ENCODE peak calls at places on chromosomes 4 and X, in four cellular contexts. One of them, this sample, is unnamed.

GRCh38 chrX:17206584-17206983 is 168.4 kb upstream of the NHS start:
- DNase-seq in WTC11: no peak
- DNase-seq in H1: no peak
- DNase-seq in SK-N-SH: no peak
- DNase-seq in this sample: no peak

GRCh38 chr4:5142726-5143125 is 91.4 kb downstream of the STK32B start:
- DNase-seq in SK-N-SH: peak
- DNase-seq in H1: peak
- DNase-seq in WTC11: peak
- DNase-seq in this sample: peak

GRCh38 chr4:35918491-35918977 is 325.8 kb downstream of the ARAP2 start:
- DNase-seq in WTC11: no peak
- DNase-seq in H1: no peak
- DNase-seq in SK-N-SH: no peak
- DNase-seq in this sample: no peak

GRCh38 chrX:96713303-96713702 is 28.7 kb downstream of the DIAPH2 start:
- DNase-seq in WTC11: no peak
- DNase-seq in SK-N-SH: no peak
- DNase-seq in H1: no peak
- DNase-seq in this sample: no peak

GRCh38 chrX:130715299-130715698 is 187.7 kb downstream of the ENOX2 start:
- DNase-seq in WTC11: no peak
- DNase-seq in SK-N-SH: no peak
- DNase-seq in H1: no peak
- DNase-seq in this sample: no peak

GRCh38 chr4:155667538-155668511 is 1.2 kb downstream of the GUCY1A1 start:
- DNase-seq in SK-N-SH: peak
- DNase-seq in WTC11: peak
- DNase-seq in H1: peak
- DNase-seq in this sample: no peak

GRCh38 chr4:41179086-41179374 is 35.3 kb downstream of the APBB2 start:
- DNase-seq in WTC11: no peak
- DNase-seq in SK-N-SH: no peak
- DNase-seq in H1: no peak
- DNase-seq in this sample: no peak

GRCh38 chrX:19064175-19064574 is 58.1 kb downstream of the ADGRG2 start:
- DNase-seq in WTC11: no peak
- DNase-seq in H1: no peak
- DNase-seq in SK-N-SH: no peak
- DNase-seq in this sample: no peak

GRCh38 chrX:9352683-9353430 is 112.0 kb upstream of the TBL1X start:
- DNase-seq in H1: no peak
- DNase-seq in WTC11: no peak
- DNase-seq in SK-N-SH: no peak
- DNase-seq in this sample: peak

GRCh38 chrX:147228153-147228552 is 413.6 kb upstream of the CXorf51A start:
- DNase-seq in WTC11: no peak
- DNase-seq in H1: no peak
- DNase-seq in SK-N-SH: no peak
- DNase-seq in this sample: no peak

GRCh38 chrX:15579778-15580747 is 20.7 kb downstream of the ACE2 start:
- DNase-seq in WTC11: no peak
- DNase-seq in SK-N-SH: no peak
- DNase-seq in H1: no peak
- DNase-seq in this sample: peak

GRCh38 chr4:1410491-1411325 is 4.5 kb upstream of the NKX1-1 start:
- DNase-seq in WTC11: peak
- DNase-seq in SK-N-SH: peak
- DNase-seq in H1: peak
- DNase-seq in this sample: peak

GRCh38 chr4:168710353-168710946 is 213.6 kb downstream of the PALLD start:
- DNase-seq in SK-N-SH: peak
- DNase-seq in H1: no peak
- DNase-seq in WTC11: no peak
- DNase-seq in this sample: no peak

GRCh38 chrX:88425739-88426138 is 321.3 kb upstream of the CPXCR1 start:
- DNase-seq in WTC11: no peak
- DNase-seq in SK-N-SH: no peak
- DNase-seq in H1: no peak
- DNase-seq in this sample: no peak

GRCh38 chr4:1198070-1198844 is 25.9 kb upstream of the SPON2 start:
- DNase-seq in WTC11: peak
- DNase-seq in H1: no peak
- DNase-seq in SK-N-SH: peak
- DNase-seq in this sample: no peak

DNA sequence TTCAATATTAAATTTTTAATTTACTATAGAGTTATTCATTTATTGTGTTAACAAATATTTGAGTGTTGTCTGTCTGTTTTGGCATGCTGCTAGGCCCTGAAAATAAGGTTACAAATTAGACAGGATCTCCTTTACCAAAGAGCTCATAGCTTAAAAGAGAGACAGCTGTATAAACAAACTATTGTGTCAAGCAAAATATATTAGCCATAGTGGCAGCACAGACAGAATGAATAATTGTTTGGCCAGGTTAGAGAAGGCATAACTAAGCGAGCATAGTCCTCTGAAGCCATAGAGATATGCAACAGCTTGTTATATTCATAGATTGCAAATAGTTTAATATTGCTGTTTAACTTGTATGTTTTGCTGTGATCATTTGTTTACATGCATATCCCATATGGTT is 66.7 kb upstream of the NDUFC1 start:
- DNase-seq in SK-N-SH: no peak
- DNase-seq in WTC11: no peak
- DNase-seq in H1: no peak
- DNase-seq in this sample: no peak
- TF ChIP-seq TEAD4 in SK-N-SH: no peak
- TF ChIP-seq TEAD4 in WTC11: no peak
- TF ChIP-seq TEAD4 in H1: no peak
- TF ChIP-seq TEAD4 in this sample: no peak

GRCh38 chrX:63275127-63275526 is 76.0 kb downstream of the SPIN4 start:
- DNase-seq in H1: peak
- DNase-seq in WTC11: peak
- DNase-seq in SK-N-SH: peak
- DNase-seq in this sample: peak
- TF ChIP-seq TEAD4 in H1: no peak
- TF ChIP-seq TEAD4 in WTC11: no peak
- TF ChIP-seq TEAD4 in SK-N-SH: no peak
- TF ChIP-seq TEAD4 in this sample: no peak

DNA sequence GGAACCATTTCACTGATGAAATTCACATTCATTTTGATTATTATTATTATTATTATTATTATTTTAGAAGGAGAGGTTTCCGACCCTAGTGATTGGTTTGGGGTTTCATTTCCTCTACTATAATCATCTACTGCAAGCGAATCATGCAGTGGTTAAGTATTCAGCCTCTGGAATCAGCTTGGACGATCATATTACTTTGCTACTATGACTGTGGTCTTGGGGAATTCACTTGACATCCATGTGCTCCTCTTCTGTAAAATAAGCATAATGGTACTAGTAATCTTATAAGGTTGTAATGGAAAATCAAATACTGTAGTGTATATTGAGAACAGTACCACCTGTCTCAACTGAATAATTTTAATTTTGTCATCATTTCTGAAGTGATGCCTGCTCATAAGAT is 132.1 kb upstream of the SLC4A4 start:
- DNase-seq in WTC11: no peak
- DNase-seq in SK-N-SH: no peak
- DNase-seq in H1: no peak
- DNase-seq in this sample: no peak
- TF ChIP-seq TEAD4 in WTC11: no peak
- TF ChIP-seq TEAD4 in SK-N-SH: no peak
- TF ChIP-seq TEAD4 in H1: no peak
- TF ChIP-seq TEAD4 in this sample: no peak

GRCh38 chr4:15066140-15066539 is 63.9 kb downstream of the CPEB2 start:
- DNase-seq in SK-N-SH: no peak
- DNase-seq in H1: no peak
- DNase-seq in WTC11: no peak
- DNase-seq in this sample: no peak

GRCh38 chr4:15063341-15063740 is 61.1 kb downstream of the CPEB2 start:
- DNase-seq in WTC11: no peak
- DNase-seq in SK-N-SH: no peak
- DNase-seq in H1: no peak
- DNase-seq in this sample: no peak

GRCh38 chr4:15068298-15068697 is 66.0 kb downstream of the CPEB2 start:
- DNase-seq in H1: no peak
- DNase-seq in WTC11: no peak
- DNase-seq in SK-N-SH: no peak
- DNase-seq in this sample: no peak

GRCh38 chr4:15065516-15065915 is 63.2 kb downstream of the CPEB2 start:
- DNase-seq in WTC11: no peak
- DNase-seq in SK-N-SH: no peak
- DNase-seq in H1: no peak
- DNase-seq in this sample: no peak
- TF ChIP-seq TEAD4 in WTC11: no peak
- TF ChIP-seq TEAD4 in SK-N-SH: no peak
- TF ChIP-seq TEAD4 in H1: no peak
- TF ChIP-seq TEAD4 in this sample: no peak

GRCh38 chr4:80362578-80363181 is 27.1 kb downstream of the CFAP299 start:
- DNase-seq in SK-N-SH: peak
- DNase-seq in WTC11: peak
- DNase-seq in H1: peak
- DNase-seq in this sample: no peak
- TF ChIP-seq TEAD4 in SK-N-SH: no peak
- TF ChIP-seq TEAD4 in WTC11: no peak
- TF ChIP-seq TEAD4 in H1: no peak
- TF ChIP-seq TEAD4 in this sample: no peak

This sample was measured in K562.